ENCODE peak calls at places on chromosomes 1 and 21, in five cellular contexts. U is T-helper 1 cell, Q is COR-L47, Z is Peyer's patch, L is LoVo. X is an unnamed sample.

GRCh38 chr1:185739967-185740366 is 5.8 kb downstream of the HMCN1 start:
- DNase-seq in U (no peak), Q (no peak), Z (no peak), L (no peak), X (no peak)

GRCh38 chr21:28283652-28284490 is 708.8 kb downstream of the LTN1 start:
- DNase-seq in U (no peak), Q (no peak), Z (no peak), L (no peak), X (no peak)

GRCh38 chr1:211377539-211378461 is 51.2 kb downstream of the TRAF5 start:
- DNase-seq in U (no peak), Q (no peak), Z (no peak), L (no peak), X (no peak)

GRCh38 chr1:160358073-160358472 is 8.8 kb upstream of the NHLH1 start:
- DNase-seq in U (no peak), Q (no peak), Z (no peak), L (no peak), X (no peak)

GRCh38 chr1:202255343-202255742 is 61.7 kb downstream of the LGR6 start:
- DNase-seq in U (no peak), Q (no peak), Z (no peak), L (no peak), X (no peak)

GRCh38 chr1:107877092-107877491 is 87.9 kb downstream of the VAV3 start:
- DNase-seq in U (no peak), Q (no peak), Z (no peak), L (no peak), X (no peak)

GRCh38 chr1:26721669-26722355 is 26.0 kb downstream of the ARID1A start:
- DNase-seq in U (no peak), Q (no peak), Z (no peak), L (no peak), X (no peak)

GRCh38 chr1:203169770-203170520 is 5.7 kb downstream of the MYBPH start:
- DNase-seq in U (no peak), Q (no peak), Z (no peak), L (no peak), X (no peak)

GRCh38 chr1:91673603-91674002 is 173.0 kb downstream of the CDC7 start:
- DNase-seq in U (no peak), Q (no peak), Z (no peak), L (no peak), X (no peak)

GRCh38 chr1:241647658-241648057 is 4.4 kb upstream of the WDR64 start:
- DNase-seq in U (no peak), Q (no peak), Z (no peak), L (no peak), X (no peak)

GRCh38 chr1:159214149-159214760 is 9.6 kb downstream of the ACKR1 start:
- DNase-seq in U (no peak), Q (no peak), Z (no peak), L (peak), X (peak)

GRCh38 chr21:39714331-39714730 is 30.7 kb upstream of the IGSF5 start:
- DNase-seq in U (no peak), Q (no peak), Z (no peak), L (no peak), X (no peak)

GRCh38 chr21:41635874-41636273 is 127.9 kb upstream of the TMPRSS2 start:
- DNase-seq in U (no peak), Q (no peak), Z (no peak), L (no peak), X (no peak)